ENCODE peak calls at places on chromosome 21, in nine cellular contexts. C is astrocyte of the spinal cord; G is CD8-positive, alpha-beta T cell; K is left ventricle myocardium inferior; M is osteocyte; O is heart left ventricle; I is glutamatergic neuron; U is fibroblast of mammary gland; L is tibial artery. F is an unnamed sample.

GRCh38 chr21:44801468-44802395 is at the start of gene UBE2G2:
- DNase-seq in C (peak), G (peak), K (peak), M (peak), O (peak), I (peak), U (peak), L (peak), F (peak)

GRCh38 chr21:44846485-44847260 is 26.8 kb downstream of the PTTG1IP start:
- DNase-seq in C (no peak), G (peak), K (peak), M (no peak), O (peak), I (no peak), U (peak), L (peak), F (no peak)

GRCh38 chr21:44399955-44400790 is 46.8 kb downstream of the TRPM2 start:
- DNase-seq in C (no peak), G (no peak), K (no peak), M (peak), O (no peak), I (no peak), U (no peak), L (no peak), F (no peak)

GRCh38 chr21:38839683-38840286 is 34.1 kb downstream of the ETS2 start:
- DNase-seq in C (peak), G (no peak), K (no peak), M (peak), O (no peak), I (no peak), U (peak), L (no peak), F (no peak)

GRCh38 chr21:45029298-45029967 is 44.9 kb upstream of the ADARB1 start:
- DNase-seq in C (peak), G (no peak), K (peak), M (no peak), O (peak), I (no peak), U (peak), L (peak), F (no peak)

GRCh38 chr21:20882462-20883415 is 115.5 kb upstream of the NCAM2 start:
- DNase-seq in C (peak), G (no peak), K (no peak), M (no peak), O (no peak), I (peak), U (peak), L (no peak), F (no peak)

GRCh38 chr21:33308586-33309490 is 15.9 kb upstream of the IFNAR1 start:
- DNase-seq in C (peak), G (no peak), K (no peak), M (no peak), O (no peak), I (no peak), U (peak), L (peak), F (no peak)

GRCh38 chr21:34298797-34299539 is 64.8 kb upstream of the KCNE2 start:
- DNase-seq in C (no peak), G (no peak), K (no peak), M (no peak), O (no peak), I (no peak), U (no peak), L (no peak), F (no peak)

GRCh38 chr21:35019631-35020032 is 29.5 kb downstream of the RUNX1 start:
- DNase-seq in C (no peak), G (no peak), K (no peak), M (peak), O (no peak), I (no peak), U (no peak), L (no peak), F (no peak)

GRCh38 chr21:21247441-21247840 is 249.2 kb downstream of the NCAM2 start:
- DNase-seq in C (no peak), G (no peak), K (no peak), M (no peak), O (no peak), I (no peak), U (peak), L (no peak), F (no peak)

GRCh38 chr21:26966978-26967913 is at the start of gene ADAMTS5:
- DNase-seq in C (peak), G (no peak), K (peak), M (peak), O (peak), I (peak), U (peak), L (peak), F (no peak)

GRCh38 chr21:39099859-39100258 is 83.4 kb downstream of the PSMG1 start:
- DNase-seq in C (no peak), G (no peak), K (no peak), M (no peak), O (no peak), I (no peak), U (no peak), L (no peak), F (no peak)

GRCh38 chr21:44370027-44370735 is 16.8 kb downstream of the TRPM2 start:
- DNase-seq in C (no peak), G (no peak), K (no peak), M (no peak), O (no peak), I (peak), U (peak), L (no peak), F (no peak)

GRCh38 chr21:39647476-39647875 is 34.7 kb downstream of the B3GALT5 start:
- DNase-seq in C (peak), G (no peak), K (no peak), M (no peak), O (no peak), I (no peak), U (peak), L (no peak), F (no peak)

GRCh38 chr21:37532868-37533780 is 166.6 kb downstream of the DYRK1A start:
- DNase-seq in C (peak), G (peak), K (no peak), M (peak), O (no peak), I (no peak), U (peak), L (peak), F (no peak)

GRCh38 chr21:23384679-23385078 is 2222.6 kb downstream of the MRPL39 start:
- DNase-seq in C (no peak), G (no peak), K (no peak), M (no peak), O (no peak), I (peak), U (no peak), L (no peak), F (no peak)

GRCh38 chr21:38869946-38870345 is 64.2 kb downstream of the ETS2 start:
- DNase-seq in C (peak), G (no peak), K (no peak), M (no peak), O (no peak), I (no peak), U (peak), L (no peak), F (no peak)

GRCh38 chr21:21101911-21102310 is 103.7 kb downstream of the NCAM2 start:
- DNase-seq in C (peak), G (no peak), K (no peak), M (no peak), O (no peak), I (no peak), U (peak), L (no peak), F (no peak)

GRCh38 chr21:44985441-44986401 is 45.9 kb downstream of the SLX9 start:
- DNase-seq in C (no peak), G (no peak), K (peak), M (no peak), O (no peak), I (peak), U (no peak), L (peak), F (no peak)

GRCh38 chr21:33403786-33404571 is 766 bp downstream of the IFNGR2 start:
- DNase-seq in C (peak), G (no peak), K (peak), M (peak), O (peak), I (peak), U (peak), L (peak), F (no peak)

GRCh38 chr21:14918542-14918941 is 146.3 kb downstream of the NRIP1 start:
- DNase-seq in C (no peak), G (peak), K (no peak), M (no peak), O (no peak), I (peak), U (no peak), L (no peak), F (no peak)

GRCh38 chr21:46401186-46401910 is 57.3 kb upstream of the DIP2A start:
- DNase-seq in C (no peak), G (no peak), K (no peak), M (no peak), O (no peak), I (no peak), U (no peak), L (no peak), F (no peak)

GRCh38 chr21:46399686-46400085 is 59.0 kb upstream of the DIP2A start:
- DNase-seq in C (no peak), G (no peak), K (no peak), M (no peak), O (no peak), I (no peak), U (no peak), L (no peak), F (no peak)

GRCh38 chr21:46404306-46404705 is 54.4 kb upstream of the DIP2A start:
- DNase-seq in C (no peak), G (no peak), K (no peak), M (no peak), O (no peak), I (no peak), U (no peak), L (no peak), F (no peak)

GRCh38 chr21:46399129-46399528 is 59.6 kb upstream of the DIP2A start:
- DNase-seq in C (no peak), G (no peak), K (no peak), M (no peak), O (no peak), I (no peak), U (no peak), L (no peak), F (no peak)

DNA sequence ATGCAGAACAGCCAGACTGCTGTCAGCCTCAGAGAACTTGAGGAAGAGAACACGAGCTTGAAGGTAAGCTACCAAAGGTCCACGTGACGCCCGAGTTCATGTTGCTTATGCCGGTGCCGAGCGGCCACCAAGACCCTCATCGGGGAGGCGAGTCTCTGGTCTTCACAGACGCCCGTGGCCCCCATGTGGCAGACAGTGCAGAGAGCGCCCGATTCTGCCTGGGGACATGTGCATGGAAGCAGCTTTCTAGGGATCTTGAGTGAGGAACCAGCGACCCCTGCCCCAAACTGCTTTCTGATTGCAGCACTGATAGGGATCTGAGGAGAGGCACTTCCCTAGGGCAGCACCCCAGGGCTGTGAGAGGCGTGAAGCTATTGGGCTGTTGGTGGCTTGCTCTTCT is 56.3 kb upstream of the DIP2A start:
- DNase-seq in C (no peak), G (no peak), K (no peak), M (no peak), O (no peak), I (no peak), U (no peak), L (no peak), F (no peak)
- TF ChIP-seq CTCF in C (no peak), G (no peak), K (no peak), M (no peak), O (no peak), I (no peak), U (no peak), L (no peak), F (no peak)

GRCh38 chr21:18058731-18059398 is 185.8 kb upstream of the CHODL start:
- DNase-seq in C (no peak), G (no peak), K (no peak), M (no peak), O (no peak), I (no peak), U (no peak), L (no peak), F (no peak)
- TF ChIP-seq CTCF in C (no peak), G (no peak), K (no peak), M (no peak), O (no peak), I (no peak), U (no peak), L (no peak), F (no peak)

GRCh38 chr21:25097648-25098047 is 509.6 kb downstream of the MRPL39 start:
- DNase-seq in C (no peak), G (no peak), K (no peak), M (no peak), O (no peak), I (no peak), U (no peak), L (no peak), F (no peak)

GRCh38 chr21:25094695-25095094 is 512.6 kb downstream of the MRPL39 start:
- DNase-seq in C (no peak), G (no peak), K (no peak), M (no peak), O (no peak), I (no peak), U (no peak), L (no peak), F (no peak)

DNA sequence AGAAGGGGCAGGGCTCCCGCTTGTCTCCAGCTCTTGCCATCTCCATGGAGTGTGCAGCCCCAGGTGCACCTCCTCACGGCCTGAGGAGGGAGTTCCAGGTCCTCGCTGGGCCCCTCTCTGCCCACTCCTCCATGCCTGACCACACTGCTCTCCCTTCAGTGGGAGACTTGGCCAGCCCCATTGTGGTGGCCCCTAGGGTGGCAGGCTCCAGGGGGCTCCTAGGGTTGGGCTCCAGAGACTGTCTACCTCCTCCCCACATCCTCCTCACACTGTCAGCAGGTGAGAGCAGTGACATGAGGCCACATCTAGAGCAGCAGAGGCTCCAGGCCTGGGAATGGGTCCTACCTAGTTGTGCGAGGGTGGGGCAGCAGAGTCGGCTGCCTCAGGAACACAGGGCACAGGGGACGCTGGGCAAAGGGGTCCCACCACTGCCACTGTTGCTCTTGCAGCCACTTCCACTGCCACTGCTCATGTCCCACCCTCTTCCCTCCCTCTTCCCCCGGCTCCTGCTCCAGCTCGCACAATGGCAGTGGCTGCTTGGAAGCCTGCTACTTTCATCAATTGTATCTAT is 514.8 kb downstream of the MRPL39 start:
- DNase-seq in C (no peak), G (no peak), K (no peak), M (no peak), O (no peak), I (no peak), U (no peak), L (no peak), F (no peak)
- TF ChIP-seq CTCF in C (no peak), G (no peak), K (no peak), M (no peak), O (no peak), I (no peak), U (no peak), L (no peak), F (no peak)

DNA sequence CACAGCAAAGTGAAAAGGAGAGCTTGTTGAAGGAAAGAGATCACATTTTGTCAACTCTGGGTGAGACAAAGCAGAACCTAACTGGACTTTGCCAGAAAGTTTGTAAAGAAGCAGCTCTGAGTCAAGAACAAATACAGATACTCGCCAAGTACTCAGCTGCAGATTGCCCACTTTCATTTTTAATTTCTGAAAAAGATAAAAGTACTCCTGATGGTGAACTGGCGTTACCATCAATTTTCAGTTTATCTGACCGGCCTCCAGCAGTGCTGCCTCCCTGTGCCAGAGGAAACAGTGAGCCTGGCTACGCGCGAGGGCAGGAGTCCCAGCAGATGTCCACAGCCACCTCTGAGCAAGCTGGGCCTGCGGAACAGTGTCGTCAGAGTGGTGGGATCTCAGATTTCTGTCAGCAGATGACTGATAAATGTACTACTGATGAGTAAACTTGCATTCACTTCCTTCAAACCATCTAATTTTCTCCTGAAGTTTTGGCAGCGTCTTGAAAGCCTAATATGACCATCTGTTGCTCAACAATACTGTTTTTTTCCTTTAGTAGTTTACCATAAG is 43.8 kb downstream of the BACH1 start:
- DNase-seq in C (peak), G (no peak), K (peak), M (no peak), O (peak), I (peak), U (peak), L (peak), F (no peak)
- TF ChIP-seq CTCF in C (no peak), G (no peak), K (no peak), M (no peak), O (no peak), I (no peak), U (no peak), L (no peak), F (no peak)

GRCh38 chr21:31987696-31988095 is 114.9 kb downstream of the HUNK start:
- DNase-seq in C (no peak), G (no peak), K (peak), M (no peak), O (no peak), I (no peak), U (no peak), L (no peak), F (no peak)

GRCh38 chr21:31988492-31989285 is 115.9 kb downstream of the HUNK start:
- DNase-seq in C (no peak), G (no peak), K (no peak), M (no peak), O (no peak), I (no peak), U (peak), L (no peak), F (no peak)

GRCh38 chr21:31983120-31983519 is 110.3 kb downstream of the HUNK start:
- DNase-seq in C (no peak), G (no peak), K (no peak), M (no peak), O (no peak), I (no peak), U (no peak), L (no peak), F (no peak)

GRCh38 chr21:31986035-31986856 is 113.4 kb downstream of the HUNK start:
- DNase-seq in C (no peak), G (no peak), K (no peak), M (no peak), O (no peak), I (no peak), U (no peak), L (no peak), F (no peak)

DNA sequence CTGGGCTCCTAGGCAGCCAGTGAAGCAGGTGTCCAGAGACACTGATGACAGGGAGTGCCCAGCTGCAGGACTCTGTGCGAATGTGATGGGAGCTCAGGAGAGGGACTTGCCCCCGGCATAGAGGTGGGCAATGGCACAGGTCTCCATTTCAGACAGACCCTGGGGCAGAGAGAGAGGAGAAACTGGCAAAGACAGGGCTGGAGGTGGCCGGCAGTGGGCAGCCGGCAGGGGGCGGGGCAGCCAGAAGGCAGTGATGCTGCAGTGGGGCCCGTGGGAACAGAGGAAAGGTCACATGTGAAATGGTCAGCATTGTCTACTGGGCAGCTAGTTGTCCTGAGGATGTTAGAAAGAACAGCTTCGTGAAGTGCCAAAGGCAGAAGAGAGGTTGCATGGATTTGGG is 112.6 kb downstream of the HUNK start:
- DNase-seq in C (no peak), G (no peak), K (no peak), M (no peak), O (no peak), I (no peak), U (no peak), L (no peak), F (no peak)
- TF ChIP-seq CTCF in C (no peak), G (no peak), K (no peak), M (no peak), O (no peak), I (no peak), U (no peak), L (no peak), F (no peak)

GRCh38 chr21:46097826-46098286 is at the start of gene COL6A2:
- DNase-seq in C (peak), G (peak), K (peak), M (peak), O (peak), I (peak), U (peak), L (peak), F (peak)
- TF ChIP-seq CTCF in C (peak), G (no peak), K (peak), M (peak), O (no peak), I (no peak), U (no peak), L (no peak), F (no peak)

GRCh38 chr21:36122977-36123376 is 11.9 kb upstream of the CBR3 start:
- DNase-seq in C (no peak), G (no peak), K (no peak), M (no peak), O (no peak), I (no peak), U (no peak), L (peak), F (no peak)
- TF ChIP-seq CTCF in C (peak), G (no peak), K (peak), M (peak), O (peak), I (peak), U (peak), L (peak), F (no peak)

GRCh38 chr21:42668620-42669019 is 15.2 kb downstream of the PDE9A start:
- DNase-seq in C (no peak), G (no peak), K (no peak), M (no peak), O (no peak), I (no peak), U (no peak), L (no peak), F (no peak)

GRCh38 chr21:42668193-42668592 is 14.8 kb downstream of the PDE9A start:
- DNase-seq in C (no peak), G (no peak), K (no peak), M (no peak), O (no peak), I (peak), U (no peak), L (no peak), F (no peak)

GRCh38 chr21:42670058-42670830 is 16.8 kb downstream of the PDE9A start:
- DNase-seq in C (no peak), G (no peak), K (no peak), M (no peak), O (no peak), I (no peak), U (no peak), L (no peak), F (no peak)

GRCh38 chr21:42670884-42671283 is 17.5 kb downstream of the PDE9A start:
- DNase-seq in C (no peak), G (no peak), K (no peak), M (no peak), O (no peak), I (no peak), U (no peak), L (no peak), F (no peak)

DNA sequence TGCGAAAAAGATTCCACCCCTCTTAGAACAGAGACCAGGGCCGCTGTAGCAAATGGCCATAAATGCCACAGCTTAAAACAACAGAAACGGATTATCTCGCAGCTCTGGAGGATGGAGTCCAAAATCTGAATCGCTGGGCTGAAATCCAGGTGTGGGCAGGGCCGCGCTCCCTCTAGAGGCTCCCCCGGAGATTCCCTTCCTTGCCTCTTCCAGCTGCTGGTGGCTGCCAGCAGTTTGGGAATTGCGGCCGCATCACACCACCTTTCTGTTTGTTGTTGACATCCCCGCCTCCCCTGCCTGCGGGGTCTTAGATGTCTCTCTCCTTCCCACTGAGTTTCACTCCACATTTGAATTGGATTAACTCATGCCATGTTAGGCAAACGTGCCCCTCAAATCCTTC is 15.6 kb downstream of the PDE9A start:
- DNase-seq in C (no peak), G (no peak), K (peak), M (no peak), O (no peak), I (no peak), U (peak), L (no peak), F (no peak)
- TF ChIP-seq CTCF in C (peak), G (no peak), K (peak), M (no peak), O (no peak), I (no peak), U (peak), L (no peak), F (no peak)